ENCODE peak calls at places on chromosomes 16 and 17, in six cellular contexts. One of them, this sample, is unnamed.

GRCh38 chr17:75752405-75753192 is 12.4 kb downstream of the GALK1 start:
- DNase-seq in fibroblast of lung: no peak
- DNase-seq in progenitor cell of endocrine pancreas: no peak
- DNase-seq in RWPE2: no peak
- DNase-seq in IMR-90: no peak
- DNase-seq in neural progenitor cell: no peak
- DNase-seq in this sample: no peak

GRCh38 chr16:56491657-56492261 is 28.1 kb downstream of the BBS2 start:
- DNase-seq in fibroblast of lung: no peak
- DNase-seq in progenitor cell of endocrine pancreas: no peak
- DNase-seq in RWPE2: no peak
- DNase-seq in IMR-90: no peak
- DNase-seq in neural progenitor cell: no peak
- DNase-seq in this sample: no peak

GRCh38 chr17:77495575-77495974 is 354.8 kb downstream of the SEC14L1 start:
- DNase-seq in fibroblast of lung: no peak
- DNase-seq in progenitor cell of endocrine pancreas: no peak
- DNase-seq in RWPE2: peak
- DNase-seq in IMR-90: no peak
- DNase-seq in neural progenitor cell: no peak
- DNase-seq in this sample: no peak

GRCh38 chr17:76252040-76252954 is 12.0 kb upstream of the RNF157 start:
- DNase-seq in fibroblast of lung: peak
- DNase-seq in progenitor cell of endocrine pancreas: no peak
- DNase-seq in RWPE2: peak
- DNase-seq in IMR-90: peak
- DNase-seq in neural progenitor cell: no peak
- DNase-seq in this sample: no peak

GRCh38 chr17:75240394-75241142 is 20.8 kb downstream of the GGA3 start:
- DNase-seq in fibroblast of lung: peak
- DNase-seq in progenitor cell of endocrine pancreas: no peak
- DNase-seq in RWPE2: no peak
- DNase-seq in IMR-90: peak
- DNase-seq in neural progenitor cell: peak
- DNase-seq in this sample: peak

GRCh38 chr17:41917957-41918391 is 777 bp downstream of the ACLY start:
- DNase-seq in fibroblast of lung: peak
- DNase-seq in progenitor cell of endocrine pancreas: peak
- DNase-seq in RWPE2: no peak
- DNase-seq in IMR-90: peak
- DNase-seq in neural progenitor cell: peak
- DNase-seq in this sample: peak

GRCh38 chr17:9150407-9151090 is 129.2 kb downstream of the NTN1 start:
- DNase-seq in fibroblast of lung: no peak
- DNase-seq in progenitor cell of endocrine pancreas: no peak
- DNase-seq in RWPE2: no peak
- DNase-seq in IMR-90: peak
- DNase-seq in neural progenitor cell: peak
- DNase-seq in this sample: no peak

GRCh38 chr16:59259074-59259963 is 525.2 kb upstream of the GOT2 start:
- DNase-seq in fibroblast of lung: no peak
- DNase-seq in progenitor cell of endocrine pancreas: no peak
- DNase-seq in RWPE2: no peak
- DNase-seq in IMR-90: no peak
- DNase-seq in neural progenitor cell: no peak
- DNase-seq in this sample: no peak

GRCh38 chr17:75827291-75828050 is 16.7 kb downstream of the UNC13D start:
- DNase-seq in fibroblast of lung: peak
- DNase-seq in progenitor cell of endocrine pancreas: peak
- DNase-seq in RWPE2: peak
- DNase-seq in IMR-90: peak
- DNase-seq in neural progenitor cell: peak
- DNase-seq in this sample: peak

GRCh38 chr16:14337303-14338191 is 266.4 kb downstream of the MRTFB start:
- DNase-seq in fibroblast of lung: peak
- DNase-seq in progenitor cell of endocrine pancreas: no peak
- DNase-seq in RWPE2: no peak
- DNase-seq in IMR-90: peak
- DNase-seq in neural progenitor cell: no peak
- DNase-seq in this sample: no peak

GRCh38 chr16:14003119-14003570 is 68.0 kb upstream of the MRTFB start:
- DNase-seq in fibroblast of lung: peak
- DNase-seq in progenitor cell of endocrine pancreas: no peak
- DNase-seq in RWPE2: no peak
- DNase-seq in IMR-90: peak
- DNase-seq in neural progenitor cell: peak
- DNase-seq in this sample: peak

GRCh38 chr17:39579318-39580081 is 28.2 kb downstream of the NEUROD2 start:
- DNase-seq in fibroblast of lung: no peak
- DNase-seq in progenitor cell of endocrine pancreas: no peak
- DNase-seq in RWPE2: no peak
- DNase-seq in IMR-90: no peak
- DNase-seq in neural progenitor cell: peak
- DNase-seq in this sample: peak

GRCh38 chr17:39578272-39578671 is 29.4 kb downstream of the NEUROD2 start:
- DNase-seq in fibroblast of lung: no peak
- DNase-seq in progenitor cell of endocrine pancreas: no peak
- DNase-seq in RWPE2: no peak
- DNase-seq in IMR-90: no peak
- DNase-seq in neural progenitor cell: no peak
- DNase-seq in this sample: no peak

GRCh38 chr17:39573447-39574298 is 34.0 kb downstream of the NEUROD2 start:
- DNase-seq in fibroblast of lung: peak
- DNase-seq in progenitor cell of endocrine pancreas: peak
- DNase-seq in RWPE2: no peak
- DNase-seq in IMR-90: peak
- DNase-seq in neural progenitor cell: peak
- DNase-seq in this sample: peak

GRCh38 chr17:39580082-39580468 is 27.6 kb downstream of the NEUROD2 start:
- DNase-seq in fibroblast of lung: no peak
- DNase-seq in progenitor cell of endocrine pancreas: no peak
- DNase-seq in RWPE2: no peak
- DNase-seq in IMR-90: no peak
- DNase-seq in neural progenitor cell: no peak
- DNase-seq in this sample: no peak

DNA sequence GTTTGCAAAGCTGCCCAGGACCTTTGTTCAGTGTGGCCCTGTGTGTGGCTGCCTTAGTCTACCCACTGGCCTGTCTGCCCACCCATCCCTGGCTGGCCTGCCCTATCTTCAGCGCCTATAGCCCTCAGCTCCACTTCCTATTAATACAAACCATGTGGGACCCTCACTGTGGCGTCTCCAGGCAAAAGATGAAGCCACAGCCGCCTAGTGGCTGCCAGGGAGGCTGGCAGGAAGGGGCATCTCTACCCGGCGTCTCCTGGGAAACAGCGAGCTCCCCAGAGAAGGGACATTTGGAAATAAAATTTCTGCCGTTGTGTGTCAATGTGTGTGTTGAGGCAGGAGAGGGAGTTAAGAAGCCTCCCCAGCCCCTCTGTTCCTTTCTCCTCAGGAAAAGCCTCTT is 31.5 kb downstream of the NEUROD2 start:
- DNase-seq in fibroblast of lung: no peak
- DNase-seq in progenitor cell of endocrine pancreas: no peak
- DNase-seq in RWPE2: no peak
- DNase-seq in IMR-90: no peak
- DNase-seq in neural progenitor cell: peak
- DNase-seq in this sample: peak
- TF ChIP-seq CTCF in fibroblast of lung: peak
- TF ChIP-seq CTCF in progenitor cell of endocrine pancreas: peak
- TF ChIP-seq CTCF in RWPE2: peak
- TF ChIP-seq CTCF in IMR-90: peak
- TF ChIP-seq CTCF in neural progenitor cell: peak
- TF ChIP-seq CTCF in this sample: peak

GRCh38 chr16:51149251-51149661 is 1.8 kb downstream of the SALL1 start:
- DNase-seq in fibroblast of lung: no peak
- DNase-seq in progenitor cell of endocrine pancreas: no peak
- DNase-seq in RWPE2: no peak
- DNase-seq in IMR-90: no peak
- DNase-seq in neural progenitor cell: peak
- DNase-seq in this sample: no peak

GRCh38 chr16:51147776-51148673 is 3.0 kb downstream of the SALL1 start:
- DNase-seq in fibroblast of lung: no peak
- DNase-seq in progenitor cell of endocrine pancreas: no peak
- DNase-seq in RWPE2: no peak
- DNase-seq in IMR-90: no peak
- DNase-seq in neural progenitor cell: peak
- DNase-seq in this sample: no peak

GRCh38 chr16:51144203-51144602 is 6.9 kb downstream of the SALL1 start:
- DNase-seq in fibroblast of lung: no peak
- DNase-seq in progenitor cell of endocrine pancreas: no peak
- DNase-seq in RWPE2: no peak
- DNase-seq in IMR-90: no peak
- DNase-seq in neural progenitor cell: no peak
- DNase-seq in this sample: no peak

GRCh38 chr16:51148674-51149228 is 2.3 kb downstream of the SALL1 start:
- DNase-seq in fibroblast of lung: no peak
- DNase-seq in progenitor cell of endocrine pancreas: no peak
- DNase-seq in RWPE2: no peak
- DNase-seq in IMR-90: no peak
- DNase-seq in neural progenitor cell: no peak
- DNase-seq in this sample: no peak

DNA sequence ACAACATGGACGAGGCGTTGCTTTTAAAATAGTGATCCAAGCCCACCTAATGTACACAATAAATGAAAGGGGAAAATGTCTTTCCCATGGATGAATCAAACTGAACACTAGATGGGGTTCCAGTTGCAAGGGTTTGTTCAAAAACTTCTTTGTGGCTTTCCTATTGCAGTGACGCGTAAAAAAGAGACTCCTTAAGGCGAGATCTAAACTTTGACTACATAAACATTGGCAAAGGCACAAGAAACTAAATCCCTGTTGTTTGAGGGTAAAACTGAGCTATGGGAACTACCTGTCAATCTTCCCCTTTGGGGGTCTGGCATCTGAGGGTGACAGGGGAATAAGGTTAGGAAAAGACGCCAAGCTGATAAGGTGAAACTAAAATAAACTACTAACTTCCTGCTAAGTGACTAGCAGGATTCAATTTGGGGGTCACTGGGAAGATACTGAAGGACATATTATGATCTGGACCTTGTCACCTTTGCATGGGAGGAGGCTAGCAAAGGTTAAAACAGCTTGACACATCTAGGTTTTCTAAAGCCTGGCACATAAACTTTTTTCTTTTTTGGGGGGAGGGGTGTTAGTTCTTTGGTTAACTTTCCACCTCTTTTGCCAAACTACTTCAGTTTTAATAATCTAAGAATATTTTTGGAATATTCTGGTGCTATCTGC is 4.7 kb downstream of the SALL1 start:
- DNase-seq in fibroblast of lung: peak
- DNase-seq in progenitor cell of endocrine pancreas: no peak
- DNase-seq in RWPE2: no peak
- DNase-seq in IMR-90: peak
- DNase-seq in neural progenitor cell: peak
- DNase-seq in this sample: no peak
- TF ChIP-seq CTCF in fibroblast of lung: peak
- TF ChIP-seq CTCF in progenitor cell of endocrine pancreas: peak
- TF ChIP-seq CTCF in RWPE2: peak
- TF ChIP-seq CTCF in IMR-90: peak
- TF ChIP-seq CTCF in neural progenitor cell: peak
- TF ChIP-seq CTCF in this sample: peak

GRCh38 chr17:7888184-7888920 is at the start of gene CHD3:
- DNase-seq in fibroblast of lung: peak
- DNase-seq in progenitor cell of endocrine pancreas: no peak
- DNase-seq in RWPE2: no peak
- DNase-seq in IMR-90: peak
- DNase-seq in neural progenitor cell: peak
- DNase-seq in this sample: no peak

GRCh38 chr17:7887482-7888183 is 956 bp upstream of the CHD3 start:
- DNase-seq in fibroblast of lung: peak
- DNase-seq in progenitor cell of endocrine pancreas: peak
- DNase-seq in RWPE2: peak
- DNase-seq in IMR-90: peak
- DNase-seq in neural progenitor cell: peak
- DNase-seq in this sample: peak

GRCh38 chr17:7886227-7887037 is 2.2 kb upstream of the CHD3 start:
- DNase-seq in fibroblast of lung: peak
- DNase-seq in progenitor cell of endocrine pancreas: no peak
- DNase-seq in RWPE2: no peak
- DNase-seq in IMR-90: peak
- DNase-seq in neural progenitor cell: peak
- DNase-seq in this sample: peak

GRCh38 chr17:7887038-7887481 is 1.5 kb upstream of the CHD3 start:
- DNase-seq in fibroblast of lung: no peak
- DNase-seq in progenitor cell of endocrine pancreas: no peak
- DNase-seq in RWPE2: no peak
- DNase-seq in IMR-90: no peak
- DNase-seq in neural progenitor cell: peak
- DNase-seq in this sample: no peak

DNA sequence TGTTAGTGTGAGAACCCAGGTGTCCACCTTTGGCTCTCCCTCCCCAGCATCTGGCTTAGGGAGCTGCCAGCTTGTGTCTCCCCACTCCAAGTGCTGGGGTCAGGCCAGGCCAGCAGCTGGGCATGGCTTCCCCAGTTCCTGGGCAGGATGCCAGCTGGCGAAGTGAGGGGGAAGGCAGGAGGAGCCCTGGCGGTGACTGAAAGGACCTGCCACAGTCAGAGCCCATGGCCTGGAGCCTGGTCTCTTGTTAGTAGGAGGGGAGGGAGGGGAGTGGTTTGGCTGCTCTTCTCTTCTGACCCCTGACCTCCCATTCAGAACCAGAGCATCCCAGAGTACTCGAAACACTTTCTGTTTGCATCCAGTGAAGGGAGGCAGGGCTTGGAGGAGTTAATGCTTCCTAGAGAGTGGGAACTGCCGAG is 586 bp downstream of the CHD3 start:
- DNase-seq in fibroblast of lung: peak
- DNase-seq in progenitor cell of endocrine pancreas: no peak
- DNase-seq in RWPE2: peak
- DNase-seq in IMR-90: peak
- DNase-seq in neural progenitor cell: peak
- DNase-seq in this sample: peak
- TF ChIP-seq CTCF in fibroblast of lung: peak
- TF ChIP-seq CTCF in progenitor cell of endocrine pancreas: no peak
- TF ChIP-seq CTCF in RWPE2: peak
- TF ChIP-seq CTCF in IMR-90: peak
- TF ChIP-seq CTCF in neural progenitor cell: peak
- TF ChIP-seq CTCF in this sample: no peak

DNA sequence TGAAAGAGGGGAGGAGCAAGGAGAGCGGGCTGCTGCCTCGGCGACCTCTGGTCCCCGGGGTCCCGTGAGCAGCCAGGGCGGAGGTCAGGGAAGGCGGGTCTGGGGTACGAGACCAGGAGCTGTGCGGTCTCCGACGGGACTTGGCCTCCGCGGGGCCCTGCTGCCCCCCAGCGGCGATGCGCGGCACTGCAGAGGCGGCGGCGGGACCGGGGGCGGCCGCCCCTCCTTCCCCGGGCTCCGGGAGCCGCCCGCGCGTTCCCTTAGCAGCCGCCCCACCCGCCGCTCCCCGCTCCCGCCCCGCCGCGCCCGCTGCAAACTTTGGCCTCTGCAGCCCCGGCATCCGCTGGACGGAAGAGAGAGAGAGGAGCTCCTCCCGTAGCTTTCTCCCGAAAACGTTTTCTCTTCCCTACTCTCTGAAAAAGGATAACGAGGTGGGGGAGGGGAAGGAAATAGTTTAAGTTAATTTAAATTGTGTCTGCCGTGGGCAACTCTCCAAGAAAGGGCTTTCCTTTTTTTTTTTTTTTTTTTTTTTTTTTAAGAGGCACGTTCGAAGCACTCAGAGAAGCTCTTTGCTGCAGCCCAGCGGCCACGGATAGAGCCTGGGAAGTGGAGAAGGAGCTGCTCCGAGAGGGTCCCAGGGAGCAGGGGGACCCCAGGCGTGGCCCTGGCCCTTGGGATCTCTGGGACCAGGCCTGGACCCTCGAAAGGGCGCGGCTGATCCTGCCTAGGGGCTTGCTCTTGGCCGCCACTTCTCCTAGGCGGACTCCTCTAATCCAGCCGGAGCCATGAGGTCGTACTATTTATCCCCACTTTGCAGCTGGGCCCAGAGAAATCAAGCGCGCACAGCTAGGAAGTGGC is 43.2 kb downstream of the C16orf82 start:
- DNase-seq in fibroblast of lung: peak
- DNase-seq in progenitor cell of endocrine pancreas: peak
- DNase-seq in RWPE2: no peak
- DNase-seq in IMR-90: peak
- DNase-seq in neural progenitor cell: peak
- DNase-seq in this sample: peak
- TF ChIP-seq CTCF in fibroblast of lung: peak
- TF ChIP-seq CTCF in progenitor cell of endocrine pancreas: peak
- TF ChIP-seq CTCF in RWPE2: peak
- TF ChIP-seq CTCF in IMR-90: peak
- TF ChIP-seq CTCF in neural progenitor cell: peak
- TF ChIP-seq CTCF in this sample: peak